ENCODE peak calls at places on chromosomes 4 and X, in eight cellular contexts. M, K, C, Z, J, N, F and W are unnamed samples.

GRCh38 chr4:2787230-2788100 is 5.4 kb upstream of the SH3BP2 start:
- DNase-seq in M (no peak), N (peak; percentile 19), J (no peak), C (peak; percentile 33), K (peak; percentile 98), Z (no peak), F (peak; percentile 88), W (no peak)

GRCh38 chr4:177109769-177110168 is 199.9 kb upstream of the NEIL3 start:
- DNase-seq in F (no peak), M (no peak), C (no peak), J (no peak), K (no peak), N (no peak), Z (no peak), W (no peak)

GRCh38 chr4:188719794-188720193 is 580.6 kb downstream of the TRIML1 start:
- DNase-seq in N (no peak), J (no peak), F (no peak), Z (no peak), C (no peak), M (no peak), K (no peak), W (no peak)

GRCh38 chr4:2804449-2804972 is 11.6 kb downstream of the SH3BP2 start:
- DNase-seq in Z (no peak), K (no peak), M (no peak), C (no peak), F (no peak), J (no peak), N (no peak), W (no peak)

GRCh38 chrX:77298790-77299189 is 148.4 kb upstream of the FGF16 start:
- DNase-seq in K (no peak), M (no peak), F (no peak), C (no peak), J (no peak), Z (no peak), N (no peak), W (no peak)

GRCh38 chrX:31126205-31126604 is 54.4 kb upstream of the FTHL17 start:
- DNase-seq in F (no peak), N (no peak), K (no peak), Z (no peak), C (no peak), J (no peak), M (no peak), W (no peak)

GRCh38 chr4:163404570-163404969 is 60.9 kb downstream of the NPY5R start:
- DNase-seq in N (no peak), K (no peak), F (no peak), Z (peak; percentile 1), C (no peak), M (peak; percentile 49), J (no peak), W (no peak)

GRCh38 chr4:80062527-80062926 is 10.5 kb downstream of the ANTXR2 start:
- DNase-seq in Z (no peak), N (no peak), K (no peak), M (no peak), C (no peak), J (no peak), F (no peak), W (peak; percentile 16)

GRCh38 chr4:74874785-74875367 is 58.0 kb upstream of the PARM1 start:
- DNase-seq in F (peak; percentile 20), K (peak; percentile 71), N (peak; percentile 13), M (peak; percentile 67), C (peak; percentile 17), J (peak; percentile 15), Z (peak; percentile 64), W (peak; percentile 65)

GRCh38 chr4:3826247-3827172 is 60.3 kb downstream of the ADRA2C start:
- DNase-seq in J (no peak), C (no peak), N (no peak), F (no peak), Z (peak; percentile 34), M (no peak), K (no peak), W (no peak)

GRCh38 chr4:576245-576821 is at the start of gene TMEM271:
- DNase-seq in F (no peak), C (peak; percentile 60), M (no peak), N (peak; percentile 55), J (no peak), K (peak; percentile 73), Z (no peak), W (no peak)

GRCh38 chr4:176778063-176778462 is 14.7 kb downstream of the VEGFC start:
- DNase-seq in F (no peak), C (no peak), J (no peak), Z (no peak), M (peak; percentile 65), K (no peak), N (no peak), W (no peak)

GRCh38 chrX:107766470-107767140 is 9.0 kb downstream of the TSC22D3 start:
- DNase-seq in Z (no peak), N (no peak), J (no peak), F (no peak), K (peak; percentile 53), M (no peak), C (no peak), W (no peak)

GRCh38 chr4:140012688-140013087 is 141.3 kb downstream of the MAML3 start:
- DNase-seq in J (peak; percentile 57), F (no peak), M (peak; percentile 92), C (peak; percentile 33), Z (peak; percentile 70), N (peak; percentile 60), K (peak; percentile 73), W (peak; percentile 15)

GRCh38 chr4:13920111-13920875 is 292.8 kb upstream of the BOD1L1 start:
- DNase-seq in J (peak; percentile 2), N (no peak), K (no peak), C (no peak), F (no peak), M (no peak), Z (no peak), W (no peak)

GRCh38 chr4:13922459-13922858 is 294.9 kb upstream of the BOD1L1 start:
- DNase-seq in J (no peak), N (no peak), K (no peak), M (no peak), C (no peak), F (no peak), Z (no peak), W (no peak)

GRCh38 chr4:13921805-13922204 is 294.3 kb upstream of the BOD1L1 start:
- DNase-seq in C (no peak), K (no peak), N (no peak), M (no peak), Z (peak; percentile 9), F (no peak), J (no peak), W (no peak)

GRCh38 chr4:13919021-13919441 is 291.5 kb upstream of the BOD1L1 start:
- DNase-seq in J (no peak), M (no peak), C (no peak), F (no peak), Z (no peak), N (no peak), K (no peak), W (no peak)

GRCh38 chr4:13920901-13921300 is 293.4 kb upstream of the BOD1L1 start:
- DNase-seq in K (peak; percentile 30), C (no peak), N (no peak), Z (peak; percentile 16), J (peak; percentile 70), F (no peak), M (peak; percentile 93), W (peak; percentile 1)
- TF ChIP-seq MAX in K (no peak), C (peak; percentile 83), N (no peak), Z (no peak), J (peak; percentile 78), F (no peak), M (no peak), W (no peak)

GRCh38 chr4:64824591-64824990 is 415.3 kb upstream of the TECRL start:
- DNase-seq in C (no peak), N (no peak), Z (no peak), M (no peak), K (no peak), F (no peak), J (no peak), W (no peak)

DNA sequence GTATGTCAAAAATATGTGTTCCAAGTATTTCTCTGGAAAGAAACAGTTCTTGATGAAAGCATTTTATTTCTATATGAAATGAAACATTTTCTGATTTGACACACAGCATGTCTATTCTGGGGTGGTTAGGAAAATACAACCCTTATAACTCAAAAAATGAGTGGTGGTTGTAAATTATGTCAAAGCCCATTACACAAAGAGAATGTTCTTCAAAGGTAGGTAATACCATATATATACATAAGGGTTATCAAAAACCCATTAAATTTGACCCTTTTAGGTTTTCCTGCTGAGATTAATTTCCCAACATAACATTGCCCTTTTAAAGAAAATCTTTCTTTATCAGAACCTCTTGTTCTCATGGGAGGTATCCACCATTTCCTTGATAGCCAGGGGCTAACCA is 420.5 kb upstream of the TECRL start:
- DNase-seq in J (no peak), K (no peak), F (no peak), Z (no peak), M (no peak), N (no peak), C (no peak), W (no peak)
- TF ChIP-seq MAX in J (no peak), K (no peak), F (no peak), Z (no peak), M (no peak), N (no peak), C (no peak), W (no peak)

DNA sequence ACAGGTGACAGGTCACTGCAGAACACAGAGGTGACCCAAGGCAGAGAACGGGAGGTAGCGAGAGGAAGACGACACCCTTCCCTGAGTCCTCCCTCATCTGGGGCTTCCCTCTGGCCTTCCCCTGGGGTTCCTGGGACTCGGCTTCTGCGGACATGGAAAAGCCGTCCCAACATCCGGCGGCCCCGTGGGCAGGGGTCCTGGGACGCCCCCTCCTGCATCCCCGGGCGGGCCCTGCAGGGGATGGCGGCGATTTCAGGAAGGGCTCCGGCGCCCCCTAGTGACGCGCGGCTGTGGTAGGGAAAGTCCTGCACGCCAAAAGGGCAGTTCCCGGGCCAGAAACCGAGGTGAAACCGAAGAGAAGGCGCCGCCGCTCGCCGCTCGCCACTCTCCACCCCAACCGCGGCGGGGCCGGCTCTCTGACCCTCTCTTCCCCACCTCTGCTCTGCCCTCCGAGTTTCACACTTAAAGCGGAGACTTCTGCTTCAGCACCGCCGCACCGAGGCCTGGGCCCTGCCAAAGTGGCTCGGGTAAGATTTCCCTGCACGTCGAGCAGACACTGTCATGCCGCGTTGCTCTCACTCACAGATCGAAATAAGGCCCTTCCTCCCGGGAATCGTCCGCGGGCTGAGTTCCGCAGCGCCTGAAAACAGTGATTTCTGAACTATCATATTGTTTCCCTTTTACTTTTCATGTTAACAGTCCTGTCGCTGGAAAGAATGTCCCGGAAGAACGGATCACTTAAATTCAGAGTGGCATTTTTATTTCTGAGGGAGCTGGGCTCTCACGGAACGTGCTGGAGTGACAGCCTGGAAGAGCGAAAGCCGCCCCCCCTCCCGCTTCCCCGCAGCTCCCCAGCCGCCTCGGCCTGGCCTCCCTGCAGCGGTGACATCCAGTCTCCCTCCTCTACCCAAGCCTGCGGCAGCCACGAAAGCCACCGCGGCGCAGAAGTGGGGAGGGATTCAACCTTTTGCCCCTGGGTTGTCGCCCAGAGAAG is 110.6 kb downstream of the DCTD start:
- DNase-seq in M (peak; percentile 79), N (peak; percentile 92), J (peak; percentile 33), K (peak; percentile 71), C (peak; percentile 93), F (no peak), Z (peak; percentile 35), W (peak; percentile 77)
- TF ChIP-seq MAX in M (no peak), N (no peak), J (no peak), K (no peak), C (no peak), F (no peak), Z (peak; percentile 21), W (no peak)

DNA sequence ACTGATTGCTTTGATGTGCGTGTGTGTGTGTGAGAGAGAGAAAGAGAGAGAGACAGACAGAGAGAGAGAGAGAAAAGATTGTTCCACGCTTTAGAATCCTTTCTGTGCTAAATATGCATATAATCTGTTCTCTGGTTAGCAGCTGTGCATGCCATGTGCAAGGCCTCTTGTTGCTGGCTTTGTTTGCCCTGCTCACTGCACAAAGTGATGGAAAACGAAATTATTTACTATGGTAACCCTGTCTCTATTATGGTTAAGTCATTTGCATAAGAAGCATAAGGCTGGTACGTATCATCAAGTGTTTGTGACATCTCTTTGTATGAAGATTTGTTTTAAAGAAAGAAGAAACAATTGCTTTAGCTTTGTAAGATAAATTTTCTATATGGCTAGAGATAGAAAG is 190.2 kb upstream of the POF1B start:
- DNase-seq in J (no peak), M (no peak), Z (no peak), N (no peak), K (no peak), C (no peak), F (no peak), W (no peak)
- TF ChIP-seq MAX in J (no peak), M (no peak), Z (no peak), N (no peak), K (no peak), C (no peak), F (no peak), W (no peak)